ENCODE peak calls at places on chromosome 13, in seven cellular contexts. X is mesenchymal stem cell, C is neuronal stem cell, F is IMR-90, M is H1, H is H9, K is mesendoderm. E is an unnamed sample.

GRCh38 chr13:20231839-20232555 is at the start of gene GJB6:
- DNase-seq in X (no peak), C (peak), F (no peak), M (peak), H (peak), K (peak), E (peak)

GRCh38 chr13:101706651-101707050 is 254.2 kb downstream of the ITGBL1 start:
- DNase-seq in X (peak), C (no peak), F (peak), M (no peak), H (no peak), K (peak), E (peak)

GRCh38 chr13:23480324-23480723 is 46.8 kb upstream of the SACS start:
- DNase-seq in X (no peak), C (no peak), F (no peak), M (no peak), H (no peak), K (no peak), E (no peak)

GRCh38 chr13:113951246-113951999 is 22.5 kb downstream of the C13orf46 start:
- DNase-seq in X (peak), C (peak), F (peak), M (peak), H (peak), K (peak), E (no peak)

GRCh38 chr13:24923305-24923640 is 159.3 kb downstream of the RNF17 start:
- DNase-seq in X (peak), C (no peak), F (peak), M (no peak), H (no peak), K (no peak), E (peak)

GRCh38 chr13:91361755-91362271 is 14.3 kb downstream of the MIR17HG start:
- DNase-seq in X (peak), C (no peak), F (no peak), M (no peak), H (no peak), K (no peak), E (no peak)

GRCh38 chr13:43830481-43830873 is 43.7 kb upstream of the ENOX1 start:
- DNase-seq in X (peak), C (no peak), F (peak), M (no peak), H (no peak), K (no peak), E (peak)

GRCh38 chr13:70585109-70585508 is 476.9 kb upstream of the KLHL1 start:
- DNase-seq in X (no peak), C (no peak), F (no peak), M (no peak), H (no peak), K (no peak), E (no peak)

GRCh38 chr13:85806553-85807175 is 7.4 kb upstream of the SLITRK6 start:
- DNase-seq in X (peak), C (peak), F (peak), M (no peak), H (no peak), K (peak), E (no peak)

GRCh38 chr13:100544866-100545683 is 43.5 kb downstream of the GGACT start:
- DNase-seq in X (no peak), C (no peak), F (no peak), M (no peak), H (no peak), K (no peak), E (no peak)

GRCh38 chr13:20188649-20189553 is 3.8 kb downstream of the GJB2 start:
- DNase-seq in X (no peak), C (no peak), F (no peak), M (no peak), H (peak), K (peak), E (no peak)

GRCh38 chr13:73939071-73939380 is 195.2 kb downstream of the KLF12 start:
- DNase-seq in X (peak), C (no peak), F (no peak), M (no peak), H (no peak), K (peak), E (peak)

GRCh38 chr13:68813397-68813796 is 1294.2 kb upstream of the ATXN8OS start:
- DNase-seq in X (no peak), C (no peak), F (no peak), M (no peak), H (no peak), K (no peak), E (no peak)

GRCh38 chr13:114019367-114019766 is 45.5 kb upstream of the C13orf46 start:
- DNase-seq in X (no peak), C (no peak), F (no peak), M (no peak), H (peak), K (peak), E (no peak)

GRCh38 chr13:48370815-48371214 is 42.1 kb downstream of the LPAR6 start:
- DNase-seq in X (no peak), C (no peak), F (no peak), M (no peak), H (no peak), K (peak), E (no peak)

GRCh38 chr13:56713656-56714055 is 427.1 kb upstream of the PRR20A start:
- DNase-seq in X (no peak), C (no peak), F (no peak), M (no peak), H (no peak), K (peak), E (no peak)

GRCh38 chr13:28408235-28408848 is 86.6 kb downstream of the FLT1 start:
- DNase-seq in X (peak), C (no peak), F (no peak), M (no peak), H (no peak), K (peak), E (no peak)

GRCh38 chr13:110576736-110577476 is 15.4 kb upstream of the RAB20 start:
- DNase-seq in X (no peak), C (no peak), F (no peak), M (no peak), H (no peak), K (no peak), E (no peak)

DNA sequence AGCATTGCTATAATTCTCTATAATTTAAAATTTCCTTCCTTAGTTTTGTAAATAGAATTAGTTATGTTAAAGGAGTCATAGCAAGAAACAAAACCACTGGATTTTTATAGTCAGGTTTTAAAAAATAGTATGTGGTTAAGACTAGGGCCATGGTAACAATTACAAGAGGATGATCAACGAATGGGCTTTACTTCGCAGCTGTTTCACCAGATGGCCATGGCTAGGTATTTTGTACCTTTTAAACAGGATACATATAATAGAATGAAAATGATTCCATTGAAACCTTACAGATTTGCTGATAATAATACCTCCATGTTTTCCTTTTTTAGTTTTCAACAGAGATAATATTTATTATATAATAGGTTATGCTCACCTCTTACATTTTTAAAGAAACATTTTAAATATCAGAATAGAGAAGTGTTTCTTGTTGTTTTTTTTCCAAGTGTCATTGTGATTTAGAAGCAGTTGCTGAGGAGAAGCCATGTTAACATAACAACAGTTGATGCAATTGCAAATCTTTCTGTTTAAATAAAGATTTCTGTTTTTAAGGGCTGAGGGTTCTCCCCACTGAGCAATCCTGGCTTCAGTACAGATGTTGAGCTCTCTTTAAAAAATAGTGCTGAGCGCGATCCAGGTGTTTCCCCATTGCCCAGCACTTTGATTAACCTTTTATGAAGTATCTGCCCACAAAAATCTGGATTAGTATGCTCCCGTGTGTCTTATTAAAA is 205.2 kb downstream of the HS6ST3 start:
- DNase-seq in X (no peak), C (no peak), F (no peak), M (peak), H (peak), K (no peak), E (no peak)
- H2AK5ac ChIP-seq in X (no peak), C (no peak), F (no peak), M (peak), H (peak), K (no peak), E (no peak)

GRCh38 chr13:66634384-66634783 is 595.8 kb downstream of the PCDH9 start:
- DNase-seq in X (no peak), C (no peak), F (peak), M (no peak), H (no peak), K (no peak), E (no peak)

GRCh38 chr13:66640231-66640630 is 589.9 kb downstream of the PCDH9 start:
- DNase-seq in X (no peak), C (no peak), F (no peak), M (no peak), H (no peak), K (no peak), E (no peak)

GRCh38 chr13:66635526-66635925 is 594.6 kb downstream of the PCDH9 start:
- DNase-seq in X (peak), C (no peak), F (peak), M (no peak), H (no peak), K (no peak), E (no peak)
- H2AK5ac ChIP-seq in X (no peak), C (no peak), F (peak), M (no peak), H (no peak), K (no peak), E (no peak)

GRCh38 chr13:49776871-49777270 is 15.6 kb downstream of the KPNA3 start:
- DNase-seq in X (no peak), C (no peak), F (peak), M (no peak), H (no peak), K (no peak), E (no peak)

GRCh38 chr13:49772828-49773227 is 19.7 kb downstream of the KPNA3 start:
- DNase-seq in X (no peak), C (no peak), F (no peak), M (no peak), H (no peak), K (no peak), E (no peak)

GRCh38 chr13:49779721-49780120 is 12.8 kb downstream of the KPNA3 start:
- DNase-seq in X (no peak), C (no peak), F (no peak), M (no peak), H (no peak), K (no peak), E (no peak)

GRCh38 chr13:49777746-49778614 is 14.5 kb downstream of the KPNA3 start:
- DNase-seq in X (no peak), C (no peak), F (no peak), M (no peak), H (no peak), K (no peak), E (peak)

DNA sequence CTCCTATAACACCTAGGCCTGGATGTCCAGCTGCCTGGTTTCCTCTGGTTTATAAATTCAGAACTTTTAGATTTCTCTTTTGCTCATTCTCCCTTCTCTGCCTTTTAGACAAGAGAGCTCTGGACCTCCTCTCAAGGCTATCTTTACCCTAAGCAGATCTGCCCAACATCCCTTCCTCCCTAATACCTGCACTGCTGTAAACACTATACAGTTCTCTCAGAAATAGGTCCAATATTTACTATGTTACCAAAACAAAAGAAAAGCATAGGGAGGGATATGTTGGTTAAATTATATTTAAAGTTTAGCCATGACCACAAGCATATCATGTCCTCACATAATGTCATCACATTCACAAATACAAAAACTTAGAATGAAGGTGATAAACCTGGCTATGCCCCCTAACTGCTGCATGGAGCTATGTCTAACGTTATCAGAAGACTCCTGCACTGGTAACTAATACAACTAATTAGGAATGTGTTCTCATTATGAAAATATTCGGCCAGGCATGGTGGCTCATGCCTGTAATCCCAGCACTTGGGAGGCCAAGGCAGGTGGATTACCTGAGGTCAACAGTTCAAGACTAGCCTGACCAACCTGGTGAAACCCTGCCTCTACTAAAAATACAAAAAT is 18.0 kb downstream of the KPNA3 start:
- DNase-seq in X (no peak), C (no peak), F (no peak), M (no peak), H (no peak), K (no peak), E (no peak)
- H2AK5ac ChIP-seq in X (no peak), C (no peak), F (no peak), M (no peak), H (no peak), K (no peak), E (no peak)

DNA sequence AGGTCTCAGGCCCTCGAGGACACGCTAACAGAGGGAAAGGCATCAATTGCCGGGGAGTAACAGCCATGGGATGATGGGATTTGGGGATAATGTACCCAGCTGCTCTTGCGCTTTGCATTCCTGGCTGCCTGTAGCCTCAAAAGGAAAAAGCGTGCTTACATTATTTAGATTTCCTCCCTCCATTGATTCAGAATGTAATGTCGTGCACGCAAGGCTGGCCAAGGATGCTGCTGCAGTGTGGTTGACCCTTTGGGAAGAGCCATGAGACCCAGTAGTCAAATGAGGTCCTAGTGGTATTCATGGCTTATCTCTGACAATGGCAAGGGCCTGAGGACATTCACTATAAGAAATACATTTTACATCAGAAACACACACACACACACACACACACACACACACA is 95.1 kb downstream of the SLC7A1 start:
- DNase-seq in X (no peak), C (no peak), F (no peak), M (no peak), H (no peak), K (no peak), E (no peak)
- H2AK5ac ChIP-seq in X (no peak), C (no peak), F (no peak), M (no peak), H (no peak), K (no peak), E (no peak)

GRCh38 chr13:46340631-46341111 is 46.4 kb downstream of the RUBCNL start:
- DNase-seq in X (no peak), C (no peak), F (no peak), M (no peak), H (no peak), K (no peak), E (peak)
- H2AK5ac ChIP-seq in X (peak), C (no peak), F (no peak), M (no peak), H (no peak), K (no peak), E (no peak)

GRCh38 chr13:59976856-59977255 is 186.9 kb downstream of the DIAPH3 start:
- DNase-seq in X (no peak), C (no peak), F (no peak), M (no peak), H (no peak), K (no peak), E (no peak)
- H2AK5ac ChIP-seq in X (no peak), C (no peak), F (no peak), M (no peak), H (no peak), K (no peak), E (no peak)

GRCh38 chr13:89845874-89846273 is 1501.6 kb upstream of the MIR17HG start:
- DNase-seq in X (peak), C (no peak), F (no peak), M (no peak), H (no peak), K (no peak), E (no peak)
- H2AK5ac ChIP-seq in X (no peak), C (no peak), F (no peak), M (no peak), H (no peak), K (no peak), E (no peak)

DNA sequence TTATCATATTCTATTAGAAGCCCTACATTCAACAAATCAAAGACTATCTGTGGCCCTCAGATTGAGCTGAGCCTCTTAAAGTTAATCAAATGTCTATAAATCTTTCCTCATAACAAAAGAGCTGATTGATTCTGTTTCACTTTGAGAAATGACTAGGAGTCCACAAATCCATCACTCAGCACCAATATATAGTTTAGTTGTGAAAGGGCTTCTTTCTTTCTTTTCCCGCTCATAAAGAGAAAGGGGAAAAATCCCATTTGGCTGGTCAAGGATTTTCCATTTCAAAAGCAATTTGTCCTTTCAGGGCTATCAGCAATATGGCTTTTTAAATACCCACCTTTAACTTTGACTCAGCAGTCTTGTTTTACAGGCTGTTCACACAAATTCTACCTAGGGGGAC is 408.5 kb upstream of the PCDH20 start:
- DNase-seq in X (no peak), C (no peak), F (no peak), M (no peak), H (no peak), K (no peak), E (no peak)
- H2AK5ac ChIP-seq in X (no peak), C (no peak), F (no peak), M (no peak), H (no peak), K (no peak), E (no peak)

GRCh38 chr13:79912403-79912802 is 428.5 kb downstream of the SPRY2 start:
- DNase-seq in X (no peak), C (no peak), F (no peak), M (no peak), H (no peak), K (no peak), E (peak)

GRCh38 chr13:79907527-79907926 is 426.6 kb downstream of the NDFIP2 start:
- DNase-seq in X (no peak), C (no peak), F (no peak), M (no peak), H (no peak), K (no peak), E (peak)

GRCh38 chr13:79913141-79913827 is 427.6 kb downstream of the SPRY2 start:
- DNase-seq in X (no peak), C (no peak), F (no peak), M (no peak), H (no peak), K (no peak), E (no peak)

GRCh38 chr13:79910869-79911540 is 429.9 kb downstream of the SPRY2 start:
- DNase-seq in X (no peak), C (no peak), F (no peak), M (no peak), H (no peak), K (no peak), E (no peak)

DNA sequence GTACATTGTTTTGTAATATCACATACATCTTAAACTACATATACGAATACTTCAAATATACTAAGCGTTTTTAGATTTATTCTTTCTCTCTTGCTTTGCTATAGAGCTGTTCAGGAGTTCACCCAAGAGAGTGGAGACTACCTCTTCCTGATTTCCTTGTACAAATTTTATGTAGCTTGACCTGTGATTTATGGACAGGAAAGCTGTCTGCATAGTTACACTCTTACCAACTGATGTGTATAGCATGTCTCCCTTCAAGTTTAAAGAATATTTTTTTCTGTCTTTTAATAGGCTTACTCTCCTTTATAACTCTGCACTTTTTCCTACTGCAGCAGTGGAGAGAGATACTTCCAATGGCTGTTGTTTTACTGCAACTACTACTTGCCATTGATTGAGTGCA is 428.7 kb downstream of the NDFIP2 start:
- DNase-seq in X (no peak), C (no peak), F (no peak), M (no peak), H (no peak), K (no peak), E (no peak)
- H2AK5ac ChIP-seq in X (no peak), C (no peak), F (no peak), M (no peak), H (no peak), K (no peak), E (no peak)

E was measured in trophoblast cell.